ENCODE peak calls at places on chromosome 17, in six cellular contexts. Y, I, A, R, O and F are unnamed samples.

GRCh38 chr17:52027620-52028019 is 130.9 kb downstream of the CA10 start:
- DNase-seq in Y (peak; percentile 70), I (no peak), A (no peak), R (peak; percentile 43), O (no peak), F (no peak)

GRCh38 chr17:2054740-2055493 is at the start of gene HIC1:
- DNase-seq in Y (peak; percentile 79), I (peak; percentile 35), A (peak; percentile 82), R (no peak), O (peak; percentile 79), F (no peak)

GRCh38 chr17:28004344-28004743 is 38.1 kb upstream of the NLK start:
- DNase-seq in Y (no peak), I (no peak), A (no peak), R (no peak), O (no peak), F (no peak)

GRCh38 chr17:17666111-17666714 is 15.0 kb upstream of the RAI1 start:
- DNase-seq in Y (peak; percentile 50), I (no peak), A (no peak), R (peak; percentile 39), O (no peak), F (no peak)

GRCh38 chr17:40646791-40647548 is 648 bp downstream of the SMARCE1 start:
- DNase-seq in Y (peak; percentile 49), I (no peak), A (peak; percentile 31), R (no peak), O (no peak), F (no peak)

GRCh38 chr17:12877953-12878669 is 88.8 kb downstream of the ARHGAP44 start:
- DNase-seq in Y (no peak), I (no peak), A (no peak), R (no peak), O (no peak), F (no peak)

GRCh38 chr17:79925242-79925957 is 86.2 kb upstream of the CBX4 start:
- DNase-seq in Y (peak; percentile 50), I (peak; percentile 54), A (no peak), R (no peak), O (no peak), F (peak; percentile 67)

GRCh38 chr17:9484789-9485188 is 90.8 kb downstream of the STX8 start:
- DNase-seq in Y (no peak), I (no peak), A (no peak), R (no peak), O (no peak), F (no peak)

GRCh38 chr17:64200080-64201042 is 62.7 kb downstream of the TEX2 start:
- DNase-seq in Y (no peak), I (no peak), A (no peak), R (no peak), O (no peak), F (no peak)

GRCh38 chr17:7186241-7186640 is 7.1 kb upstream of the ASGR1 start:
- DNase-seq in Y (no peak), I (no peak), A (no peak), R (no peak), O (no peak), F (no peak)

GRCh38 chr17:79811036-79811887 is 14.4 kb upstream of the CBX8 start:
- DNase-seq in Y (peak; percentile 69), I (no peak), A (peak; percentile 62), R (no peak), O (no peak), F (peak; percentile 62)

GRCh38 chr17:75783069-75783783 is 1.4 kb upstream of the UNK start:
- DNase-seq in Y (peak; percentile 68), I (no peak), A (no peak), R (peak; percentile 36), O (no peak), F (peak; percentile 63)

GRCh38 chr17:7435676-7436555 is 681 bp downstream of the TMEM102 start:
- DNase-seq in Y (peak; percentile 42), I (no peak), A (peak; percentile 55), R (no peak), O (peak; percentile 50), F (no peak)

GRCh38 chr17:67038861-67039365 is 5.4 kb upstream of the CACNG1 start:
- DNase-seq in Y (no peak), I (no peak), A (no peak), R (no peak), O (no peak), F (no peak)

GRCh38 chr17:33667052-33667509 is 374.0 kb upstream of the ASIC2 start:
- DNase-seq in Y (no peak), I (no peak), A (no peak), R (no peak), O (no peak), F (no peak)

GRCh38 chr17:38730526-38731379 is 612 bp downstream of the CISD3 start:
- DNase-seq in Y (peak; percentile 86), I (peak; percentile 27), A (peak; percentile 38), R (no peak), O (no peak), F (no peak)

GRCh38 chr17:20094777-20095176 is 85.6 kb downstream of the SPECC1 start:
- DNase-seq in Y (no peak), I (no peak), A (no peak), R (no peak), O (no peak), F (no peak)

GRCh38 chr17:57084361-57084801 is 665 bp upstream of the AKAP1 start:
- DNase-seq in Y (no peak), I (no peak), A (no peak), R (no peak), O (no peak), F (no peak)

GRCh38 chr17:20935740-20936139 is 107.1 kb downstream of the USP22 start:
- DNase-seq in Y (no peak), I (no peak), A (no peak), R (peak; percentile 36), O (no peak), F (no peak)

GRCh38 chr17:21298056-21298982 is 13.8 kb downstream of the MAP2K3 start:
- DNase-seq in Y (no peak), I (no peak), A (no peak), R (no peak), O (no peak), F (no peak)

GRCh38 chr17:83136931-83137330 is 57.5 kb downstream of the METRNL start:
- DNase-seq in Y (no peak), I (no peak), A (no peak), R (no peak), O (no peak), F (no peak)

GRCh38 chr17:16463341-16464000 is 28.5 kb downstream of the LRRC75A start:
- DNase-seq in Y (peak; percentile 45), I (peak; percentile 19), A (no peak), R (peak; percentile 37), O (no peak), F (no peak)

GRCh38 chr17:75442168-75443103 is 14.0 kb upstream of the TMEM94 start:
- DNase-seq in Y (no peak), I (no peak), A (no peak), R (no peak), O (no peak), F (no peak)

GRCh38 chr17:43517615-43518386 is 28.3 kb downstream of the ETV4 start:
- DNase-seq in Y (peak; percentile 10), I (no peak), A (no peak), R (peak; percentile 48), O (no peak), F (peak; percentile 72)

GRCh38 chr17:61406871-61407210 is 7.2 kb downstream of the TBX2 start:
- DNase-seq in Y (no peak), I (no peak), A (no peak), R (no peak), O (no peak), F (no peak)

GRCh38 chr17:2123467-2124251 is 68.8 kb downstream of the HIC1 start:
- DNase-seq in Y (no peak), I (peak; percentile 13), A (no peak), R (no peak), O (no peak), F (peak; percentile 54)